ENCODE peak calls at places on chromosomes 13 and 19, in five cellular contexts. E is thyroid gland, K is suprapubic skin, Q is tibial nerve, N is GM23338. L is an unnamed sample.
A peak's percentile ranks its signal among the peaks of the same experiment; 100 is the strongest.

GRCh38 chr13:30418075-30418715 is 4.1 kb upstream of the UBE2L5 start:
- DNase-seq in E (no peak), K (no peak), Q (no peak), N (no peak), L (no peak)

GRCh38 chr13:112442483-112443090 is 66.4 kb downstream of the SPACA7 start:
- DNase-seq in E (no peak), K (peak; percentile 56), Q (no peak), N (peak; percentile 24), L (no peak)

GRCh38 chr13:73754727-73755292 is 379.4 kb downstream of the KLF12 start:
- DNase-seq in E (no peak), K (no peak), Q (peak; percentile 79), N (peak; percentile 81), L (no peak)

GRCh38 chr13:30759748-30760147 is 24.4 kb downstream of the ALOX5AP start:
- DNase-seq in E (no peak), K (no peak), Q (no peak), N (no peak), L (no peak)

GRCh38 chr19:5150331-5150901 is 181.5 kb downstream of the KDM4B start:
- DNase-seq in E (no peak), K (peak; percentile 64), Q (no peak), N (no peak), L (no peak)

GRCh38 chr13:35723061-35723461 is 246.6 kb upstream of the MAB21L1 start:
- DNase-seq in E (no peak), K (no peak), Q (peak; percentile 64), N (no peak), L (peak; percentile 68)

GRCh38 chr19:45340232-45340898 is at the start of gene KLC3:
- DNase-seq in E (peak; percentile 44), K (no peak), Q (no peak), N (peak; percentile 67), L (no peak)

GRCh38 chr13:66312312-66313087 is 917.6 kb downstream of the PCDH9 start:
- DNase-seq in E (no peak), K (no peak), Q (peak; percentile 35), N (no peak), L (no peak)

GRCh38 chr13:23898101-23898500 is 799 bp upstream of the C1QTNF9B start:
- DNase-seq in E (no peak), K (no peak), Q (no peak), N (no peak), L (peak; percentile 46)

GRCh38 chr13:98802548-98802947 is 50.1 kb upstream of the SLC15A1 start:
- DNase-seq in E (no peak), K (no peak), Q (no peak), N (no peak), L (no peak)

GRCh38 chr13:74758188-74758587 is 624.0 kb upstream of the KLF12 start:
- DNase-seq in E (no peak), K (no peak), Q (no peak), N (peak; percentile 34), L (no peak)

GRCh38 chr19:1945899-1946298 is 4.9 kb downstream of the CSNK1G2 start:
- DNase-seq in E (peak; percentile 26), K (no peak), Q (peak; percentile 21), N (peak; percentile 93), L (peak; percentile 27)

GRCh38 chr13:109162248-109163051 is 533.0 kb downstream of the MYO16 start:
- DNase-seq in E (no peak), K (no peak), Q (no peak), N (no peak), L (no peak)

GRCh38 chr19:57615346-57615745 is 1.3 kb downstream of the ZNF134 start:
- DNase-seq in E (no peak), K (no peak), Q (no peak), N (no peak), L (no peak)

GRCh38 chr13:37306778-37307544 is 201.5 kb upstream of the CSNK1A1L start:
- DNase-seq in E (no peak), K (no peak), Q (no peak), N (no peak), L (no peak)

GRCh38 chr19:2415281-2415972 is 12.0 kb downstream of the TIMM13 start:
- DNase-seq in E (no peak), K (no peak), Q (no peak), N (peak; percentile 35), L (no peak)

GRCh38 chr19:15200575-15201364 is at the start of gene NOTCH3:
- DNase-seq in E (peak; percentile 35), K (no peak), Q (no peak), N (peak; percentile 79), L (no peak)

GRCh38 chr19:43124360-43124759 is 41.9 kb upstream of the PSG2 start:
- DNase-seq in E (no peak), K (no peak), Q (no peak), N (peak; percentile 31), L (no peak)

GRCh38 chr19:13493516-13494310 is 12.6 kb downstream of the CACNA1A start:
- DNase-seq in E (no peak), K (no peak), Q (no peak), N (no peak), L (no peak)

GRCh38 chr19:17389957-17390664 is 3.9 kb downstream of the CCDC194 start:
- DNase-seq in E (no peak), K (no peak), Q (no peak), N (peak; percentile 42), L (no peak)

GRCh38 chr19:28465317-28466086 is 747.4 kb downstream of the UQCRFS1 start:
- DNase-seq in E (no peak), K (no peak), Q (no peak), N (no peak), L (no peak)

GRCh38 chr19:1009043-1009975 is 9.1 kb downstream of the GRIN3B start:
- DNase-seq in E (no peak), K (no peak), Q (no peak), N (peak; percentile 44), L (peak; percentile 83)

GRCh38 chr13:113152894-113153809 is 5.3 kb upstream of the PROZ start:
- DNase-seq in E (peak; percentile 57), K (no peak), Q (peak; percentile 23), N (peak; percentile 73), L (peak; percentile 72)

GRCh38 chr19:1655131-1655981 is 2.9 kb upstream of the TCF3 start:
- DNase-seq in E (no peak), K (no peak), Q (no peak), N (no peak), L (no peak)

GRCh38 chr13:48662226-48662625 is 8.5 kb downstream of the CYSLTR2 start:
- DNase-seq in E (no peak), K (no peak), Q (no peak), N (no peak), L (no peak)

GRCh38 chr19:5903502-5904301 is at the start of gene NDUFA11:
- DNase-seq in E (peak; percentile 99), K (peak; percentile 100), Q (peak; percentile 100), N (peak; percentile 97), L (peak; percentile 97)

GRCh38 chr19:32373614-32374295 is 28.3 kb downstream of the ZNF507 start:
- DNase-seq in E (peak; percentile 19), K (no peak), Q (no peak), N (no peak), L (peak; percentile 50)

GRCh38 chr19:49639401-49640112 is 386 bp downstream of the RRAS start:
- DNase-seq in E (peak; percentile 60), K (no peak), Q (peak; percentile 20), N (peak; percentile 21), L (peak; percentile 67)
- H3K4me1 ChIP-seq in E (peaks cover 25% of the 10 kb centered on the region), K (peaks cover 73% of the 10 kb centered on the region), Q (peaks cover 36% of the 10 kb centered on the region), N (peaks cover 48% of the 10 kb centered on the region), L (peaks cover 12% of the 10 kb centered on the region)

GRCh38 chr13:25978961-25979360 is 72.9 kb downstream of the SHISA2 start:
- DNase-seq in E (no peak), K (no peak), Q (no peak), N (no peak), L (no peak)

GRCh38 chr13:25982908-25983307 is 68.9 kb downstream of the SHISA2 start:
- DNase-seq in E (no peak), K (no peak), Q (no peak), N (no peak), L (no peak)

GRCh38 chr13:25977671-25978070 is 74.1 kb downstream of the SHISA2 start:
- DNase-seq in E (no peak), K (no peak), Q (no peak), N (peak; percentile 27), L (no peak)

GRCh38 chr13:25981060-25981459 is 70.8 kb downstream of the SHISA2 start:
- DNase-seq in E (no peak), K (no peak), Q (no peak), N (no peak), L (no peak)

DNA sequence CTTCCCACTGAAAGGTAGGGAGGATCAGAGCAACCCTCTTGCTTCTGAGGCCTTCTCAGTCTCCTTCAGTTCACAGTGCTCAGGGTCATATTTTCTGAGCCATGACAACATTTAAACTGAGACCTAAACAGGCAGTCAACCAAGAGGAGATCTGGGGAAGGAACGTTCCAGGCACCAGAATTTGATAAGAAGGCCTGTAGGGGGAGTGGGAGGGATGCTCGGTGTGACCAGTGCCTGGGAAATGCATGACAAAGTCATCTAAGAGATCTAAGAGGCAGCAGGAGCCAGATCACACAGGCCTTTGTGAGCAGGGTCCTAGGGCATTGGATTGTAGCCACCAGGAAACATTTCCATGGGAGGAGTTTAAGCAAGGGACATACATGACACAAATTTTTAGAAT is 71.6 kb downstream of the SHISA2 start:
- DNase-seq in E (peak; percentile 61), K (no peak), Q (no peak), N (peak; percentile 92), L (no peak)
- TF ChIP-seq CTCF in E (no peak), K (no peak), Q (no peak), N (peak; percentile 70), L (no peak)

GRCh38 chr13:80599765-80600164 is 258.8 kb upstream of the SPRY2 start:
- DNase-seq in E (no peak), K (no peak), Q (no peak), N (no peak), L (no peak)
- H3K27ac ChIP-seq in E (no peak overlapping the region), K (no peak overlapping the region), Q (no peak overlapping the region), N (no peak overlapping the region), L (no peak overlapping the region)

GRCh38 chr19:40613669-40614594 is 12.8 kb downstream of the LTBP4 start:
- DNase-seq in E (peak; percentile 89), K (peak; percentile 94), Q (peak; percentile 85), N (peak; percentile 94), L (peak; percentile 83)
- H3K4me1 ChIP-seq in E (peaks cover 12% of the 10 kb centered on the region), K (peaks cover 72% of the 10 kb centered on the region), Q (peaks cover 29% of the 10 kb centered on the region), N (peaks cover 11% of the 10 kb centered on the region), L (peaks cover 6% of the 10 kb centered on the region)

DNA sequence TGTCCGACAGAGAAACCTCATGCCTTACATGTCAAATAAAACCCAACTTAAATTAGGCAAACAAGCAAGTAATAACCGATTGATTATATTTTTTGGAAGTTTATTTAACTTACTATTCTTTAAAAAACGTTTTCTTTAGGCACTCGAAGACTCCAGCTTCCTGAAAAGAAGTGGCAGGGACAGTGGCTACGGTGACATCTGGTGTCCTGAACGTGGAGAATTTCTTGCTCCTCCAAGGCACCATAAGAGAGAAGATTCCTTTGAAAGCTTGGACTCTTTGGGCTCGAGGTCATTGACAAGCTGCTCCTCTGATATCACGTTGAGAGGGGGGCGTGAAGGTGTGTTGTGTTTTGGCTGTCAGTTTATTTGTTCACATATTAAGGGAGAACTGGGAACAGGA is 164.4 kb downstream of the LMO7 start:
- DNase-seq in E (no peak), K (no peak), Q (no peak), N (peak; percentile 19), L (no peak)
- TF ChIP-seq CTCF in E (no peak), K (no peak), Q (peak; percentile 16), N (peak; percentile 45), L (no peak)

L was measured in ovary.